ENCODE peak calls at places on chromosome 9, in ten cellular contexts. U is BJ; V is right lobe of liver; H is HFF-Myc; W is gastrocnemius medialis; N is CD4-positive, alpha-beta T cell; I is mesothelial cell of epicardium; D is GM23338; A is PC-9; Y is endothelial cell. F is an unnamed sample.

GRCh38 chr9:114286146-114286679 is 36.7 kb upstream of the ORM1 start:
- DNase-seq in U (no peak), V (peak), H (no peak), W (peak), N (no peak), I (no peak), D (no peak), A (no peak), Y (no peak), F (no peak)

GRCh38 chr9:80074439-80074838 is 502.7 kb downstream of the TLE4 start:
- DNase-seq in U (no peak), V (no peak), H (no peak), W (peak), N (no peak), I (no peak), D (no peak), A (no peak), Y (no peak), F (no peak)

GRCh38 chr9:77514886-77515711 is 133.0 kb downstream of the GNA14 start:
- DNase-seq in U (peak), V (no peak), H (peak), W (no peak), N (no peak), I (no peak), D (no peak), A (peak), Y (peak), F (no peak)

GRCh38 chr9:26833792-26834191 is 58.8 kb downstream of the CAAP1 start:
- DNase-seq in U (peak), V (no peak), H (peak), W (no peak), N (no peak), I (no peak), D (peak), A (no peak), Y (no peak), F (no peak)

GRCh38 chr9:78288214-78288892 is 8.6 kb upstream of the PSAT1 start:
- DNase-seq in U (no peak), V (no peak), H (no peak), W (no peak), N (no peak), I (no peak), D (peak), A (no peak), Y (no peak), F (no peak)

GRCh38 chr9:79945495-79945894 is 373.7 kb downstream of the TLE4 start:
- DNase-seq in U (no peak), V (no peak), H (no peak), W (no peak), N (no peak), I (no peak), D (no peak), A (no peak), Y (no peak), F (no peak)

GRCh38 chr9:71975833-71976232 is 64.4 kb downstream of the C9orf85 start:
- DNase-seq in U (no peak), V (no peak), H (no peak), W (no peak), N (no peak), I (no peak), D (no peak), A (no peak), Y (no peak), F (no peak)

GRCh38 chr9:132806723-132807421 is 71.2 kb downstream of the AK8 start:
- DNase-seq in U (no peak), V (no peak), H (no peak), W (no peak), N (no peak), I (no peak), D (peak), A (peak), Y (no peak), F (no peak)

GRCh38 chr9:109258619-109259321 is 62.1 kb downstream of the EPB41L4B start:
- DNase-seq in U (no peak), V (no peak), H (no peak), W (no peak), N (no peak), I (no peak), D (peak), A (no peak), Y (no peak), F (no peak)

GRCh38 chr9:109381011-109381729 is 60.3 kb upstream of the EPB41L4B start:
- DNase-seq in U (no peak), V (no peak), H (no peak), W (no peak), N (no peak), I (no peak), D (no peak), A (peak), Y (no peak), F (peak)

GRCh38 chr9:72428329-72428728 is 63.3 kb upstream of the ZFAND5 start:
- DNase-seq in U (peak), V (no peak), H (no peak), W (no peak), N (no peak), I (no peak), D (no peak), A (no peak), Y (no peak), F (no peak)

GRCh38 chr9:113603773-113604172 is 140.2 kb downstream of the RGS3 start:
- DNase-seq in U (no peak), V (no peak), H (no peak), W (no peak), N (no peak), I (no peak), D (no peak), A (no peak), Y (no peak), F (no peak)

GRCh38 chr9:82168585-82168984 is 180.0 kb downstream of the SPATA31D1 start:
- DNase-seq in U (no peak), V (no peak), H (no peak), W (peak), N (no peak), I (no peak), D (no peak), A (peak), Y (no peak), F (no peak)

GRCh38 chr9:36306481-36307306 is 48.4 kb upstream of the GNE start:
- DNase-seq in U (no peak), V (no peak), H (no peak), W (no peak), N (no peak), I (no peak), D (no peak), A (peak), Y (no peak), F (peak)

GRCh38 chr9:116090030-116090770 is 63.4 kb upstream of the PAPPA start:
- DNase-seq in U (no peak), V (no peak), H (no peak), W (peak), N (no peak), I (no peak), D (no peak), A (no peak), Y (no peak), F (no peak)

GRCh38 chr9:6590772-6591384 is 54.7 kb downstream of the GLDC start:
- DNase-seq in U (no peak), V (no peak), H (no peak), W (no peak), N (no peak), I (no peak), D (no peak), A (peak), Y (no peak), F (no peak)

GRCh38 chr9:34431661-34432060 is 26.7 kb downstream of the FAM219A start:
- DNase-seq in U (no peak), V (no peak), H (no peak), W (no peak), N (no peak), I (no peak), D (no peak), A (no peak), Y (no peak), F (no peak)

GRCh38 chr9:133463234-133463863 is 3.6 kb downstream of the CACFD1 start:
- DNase-seq in U (no peak), V (no peak), H (no peak), W (no peak), N (no peak), I (no peak), D (peak), A (no peak), Y (no peak), F (no peak)

GRCh38 chr9:99966001-99966400 is 59.5 kb downstream of the STX17 start:
- DNase-seq in U (no peak), V (no peak), H (no peak), W (no peak), N (no peak), I (no peak), D (no peak), A (no peak), Y (no peak), F (no peak)

GRCh38 chr9:4796988-4797956 is 4.5 kb downstream of the RCL1 start:
- DNase-seq in U (no peak), V (no peak), H (no peak), W (no peak), N (no peak), I (no peak), D (peak), A (no peak), Y (peak), F (peak)
- TF ChIP-seq CTCF in U (peak), V (peak), H (peak), W (peak), N (peak), I (peak), D (peak), A (peak), Y (peak), F (peak)

GRCh38 chr9:131393622-131394463 is at the start of gene PRRC2B:
- DNase-seq in U (no peak), V (peak), H (no peak), W (peak), N (peak), I (peak), D (peak), A (peak), Y (peak), F (peak)
- TF ChIP-seq CTCF in U (peak), V (peak), H (peak), W (peak), N (no peak), I (peak), D (peak), A (peak), Y (peak), F (peak)

GRCh38 chr9:88991066-88992030 is at the start of gene S1PR3:
- DNase-seq in U (no peak), V (peak), H (no peak), W (peak), N (no peak), I (peak), D (peak), A (no peak), Y (peak), F (peak)

GRCh38 chr9:88989961-88990570 is 1.2 kb upstream of the S1PR3 start:
- DNase-seq in U (no peak), V (no peak), H (no peak), W (no peak), N (no peak), I (no peak), D (peak), A (no peak), Y (no peak), F (no peak)

GRCh38 chr9:88988796-88989641 is 2.2 kb upstream of the S1PR3 start:
- DNase-seq in U (peak), V (no peak), H (no peak), W (no peak), N (no peak), I (no peak), D (no peak), A (peak), Y (no peak), F (peak)

GRCh38 chr9:88992556-88992955 is 1.3 kb downstream of the S1PR3 start:
- DNase-seq in U (no peak), V (no peak), H (no peak), W (no peak), N (no peak), I (no peak), D (no peak), A (no peak), Y (no peak), F (no peak)

GRCh38 chr9:88990721-88991065 is 575 bp upstream of the S1PR3 start:
- DNase-seq in U (no peak), V (no peak), H (no peak), W (no peak), N (no peak), I (no peak), D (peak), A (no peak), Y (peak), F (no peak)
- TF ChIP-seq CTCF in U (no peak), V (no peak), H (no peak), W (no peak), N (no peak), I (no peak), D (peak), A (no peak), Y (no peak), F (no peak)

DNA sequence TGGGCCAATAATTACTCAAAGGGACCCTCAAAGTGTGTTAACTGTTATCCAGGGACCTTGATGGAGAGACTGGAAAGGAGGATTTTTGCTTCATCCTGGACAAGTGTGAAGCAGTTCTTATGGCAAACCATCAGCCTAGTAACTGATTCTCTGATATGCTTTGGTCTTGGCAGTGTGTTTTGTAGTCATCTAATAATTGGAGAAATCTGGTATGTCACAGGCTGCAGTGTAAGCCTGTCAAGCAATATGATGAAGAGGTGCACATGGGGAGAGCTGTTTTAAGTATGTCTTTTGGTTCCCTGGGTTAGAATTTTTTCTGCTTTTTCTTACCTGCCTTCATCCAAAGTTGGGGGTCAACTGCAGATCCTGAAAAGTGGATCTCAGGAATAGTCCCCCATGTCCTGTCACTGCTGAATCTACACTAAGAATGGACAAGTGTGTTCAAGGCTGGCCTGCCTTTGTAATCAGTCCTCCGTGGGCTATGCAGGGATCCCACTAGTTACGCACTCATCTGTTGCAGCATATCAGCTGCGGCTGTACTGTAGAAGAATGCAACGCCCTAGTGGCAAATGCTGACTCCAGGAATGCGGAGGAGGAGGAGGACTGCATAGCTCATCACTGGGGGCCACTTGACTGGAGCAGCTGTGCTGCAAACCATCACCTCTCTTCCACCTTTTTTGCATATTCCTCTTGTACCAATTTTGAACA is 1.9 kb downstream of the SPTAN1 start:
- DNase-seq in U (peak), V (no peak), H (no peak), W (peak), N (peak), I (peak), D (peak), A (peak), Y (peak), F (peak)
- TF ChIP-seq CTCF in U (peak), V (no peak), H (no peak), W (no peak), N (no peak), I (no peak), D (peak), A (no peak), Y (no peak), F (no peak)

GRCh38 chr9:4327504-4328191 is 27.8 kb upstream of the GLIS3 start:
- DNase-seq in U (no peak), V (no peak), H (peak), W (no peak), N (no peak), I (no peak), D (peak), A (peak), Y (no peak), F (peak)
- TF ChIP-seq CTCF in U (no peak), V (no peak), H (peak), W (no peak), N (no peak), I (peak), D (peak), A (no peak), Y (peak), F (no peak)

DNA sequence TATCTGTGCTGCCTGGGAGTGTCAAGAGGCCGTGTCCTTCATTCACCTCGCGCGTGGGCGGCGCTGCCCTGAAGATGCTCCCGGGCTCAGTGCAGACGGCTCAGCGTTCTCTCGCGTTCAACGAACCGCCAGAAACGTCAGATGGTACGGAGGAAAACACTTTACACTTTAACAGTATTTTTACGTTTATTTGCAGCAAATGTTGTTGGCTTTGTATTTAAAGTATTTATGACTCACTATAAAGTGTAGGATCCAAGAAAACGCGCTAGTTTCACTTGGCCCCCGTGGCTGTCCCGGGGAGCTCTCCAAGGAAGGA is 544 bp upstream of the ERCC6L2 start:
- DNase-seq in U (no peak), V (peak), H (no peak), W (peak), N (peak), I (no peak), D (peak), A (peak), Y (peak), F (peak)
- TF ChIP-seq CTCF in U (no peak), V (no peak), H (no peak), W (no peak), N (no peak), I (no peak), D (no peak), A (no peak), Y (no peak), F (no peak)

DNA sequence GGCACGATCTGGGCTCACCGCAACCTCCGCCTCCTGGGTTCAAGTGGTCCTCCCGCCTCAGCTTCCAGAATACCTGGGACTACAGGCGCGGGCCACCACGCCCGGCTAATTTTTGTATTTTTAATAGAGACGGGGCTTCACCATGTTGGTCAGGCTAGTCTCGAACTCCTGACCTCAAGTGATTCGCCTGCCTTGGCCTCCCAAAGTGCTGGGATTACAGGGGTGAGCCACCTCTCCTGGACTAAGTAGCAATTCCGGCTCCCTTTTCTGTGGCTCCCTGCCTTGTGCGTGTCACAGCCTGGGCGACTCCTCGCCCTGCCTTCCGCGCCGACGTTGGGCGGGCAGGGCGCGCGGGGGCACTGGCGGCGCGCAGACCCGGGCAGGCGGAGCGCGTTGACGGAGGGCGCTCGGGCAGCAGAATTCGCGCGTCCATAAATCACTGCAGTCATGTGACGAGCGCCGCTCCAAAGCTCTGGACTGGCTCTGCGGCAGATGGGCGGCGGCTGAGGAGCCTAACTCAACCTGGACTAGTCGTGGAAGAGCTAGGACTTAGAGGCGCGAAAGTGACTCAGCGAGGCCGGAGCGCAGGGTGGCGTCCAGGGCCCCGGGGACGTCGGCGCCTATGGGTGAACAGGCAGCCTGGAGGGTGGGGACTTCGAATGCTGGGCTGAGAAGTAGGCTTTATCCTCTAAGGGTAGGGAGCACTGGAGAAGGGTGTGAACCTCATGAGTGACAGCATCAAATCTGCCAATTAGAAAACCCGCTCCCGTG is 1.4 kb upstream of the CIZ1 start:
- DNase-seq in U (peak), V (peak), H (peak), W (peak), N (no peak), I (no peak), D (peak), A (peak), Y (peak), F (peak)
- TF ChIP-seq CTCF in U (no peak), V (no peak), H (no peak), W (peak), N (peak), I (no peak), D (peak), A (no peak), Y (peak), F (peak)

GRCh38 chr9:136806631-136807201 is 1.0 kb upstream of the RABL6 start:
- DNase-seq in U (no peak), V (peak), H (no peak), W (no peak), N (no peak), I (no peak), D (no peak), A (no peak), Y (no peak), F (no peak)

GRCh38 chr9:136808781-136809158 is 1.0 kb downstream of the RABL6 start:
- DNase-seq in U (no peak), V (no peak), H (no peak), W (no peak), N (no peak), I (no peak), D (peak), A (no peak), Y (no peak), F (no peak)

GRCh38 chr9:136807281-136808074 is at the start of gene RABL6:
- DNase-seq in U (no peak), V (peak), H (no peak), W (peak), N (peak), I (no peak), D (peak), A (no peak), Y (peak), F (peak)

GRCh38 chr9:136806067-136806466 is 1.7 kb upstream of the RABL6 start:
- DNase-seq in U (no peak), V (peak), H (no peak), W (no peak), N (no peak), I (no peak), D (no peak), A (no peak), Y (no peak), F (no peak)

GRCh38 chr9:136808075-136808780 is 480 bp downstream of the RABL6 start:
- DNase-seq in U (no peak), V (no peak), H (no peak), W (peak), N (peak), I (no peak), D (no peak), A (no peak), Y (peak), F (peak)
- TF ChIP-seq CTCF in U (no peak), V (no peak), H (no peak), W (no peak), N (no peak), I (no peak), D (no peak), A (no peak), Y (peak), F (no peak)

DNA sequence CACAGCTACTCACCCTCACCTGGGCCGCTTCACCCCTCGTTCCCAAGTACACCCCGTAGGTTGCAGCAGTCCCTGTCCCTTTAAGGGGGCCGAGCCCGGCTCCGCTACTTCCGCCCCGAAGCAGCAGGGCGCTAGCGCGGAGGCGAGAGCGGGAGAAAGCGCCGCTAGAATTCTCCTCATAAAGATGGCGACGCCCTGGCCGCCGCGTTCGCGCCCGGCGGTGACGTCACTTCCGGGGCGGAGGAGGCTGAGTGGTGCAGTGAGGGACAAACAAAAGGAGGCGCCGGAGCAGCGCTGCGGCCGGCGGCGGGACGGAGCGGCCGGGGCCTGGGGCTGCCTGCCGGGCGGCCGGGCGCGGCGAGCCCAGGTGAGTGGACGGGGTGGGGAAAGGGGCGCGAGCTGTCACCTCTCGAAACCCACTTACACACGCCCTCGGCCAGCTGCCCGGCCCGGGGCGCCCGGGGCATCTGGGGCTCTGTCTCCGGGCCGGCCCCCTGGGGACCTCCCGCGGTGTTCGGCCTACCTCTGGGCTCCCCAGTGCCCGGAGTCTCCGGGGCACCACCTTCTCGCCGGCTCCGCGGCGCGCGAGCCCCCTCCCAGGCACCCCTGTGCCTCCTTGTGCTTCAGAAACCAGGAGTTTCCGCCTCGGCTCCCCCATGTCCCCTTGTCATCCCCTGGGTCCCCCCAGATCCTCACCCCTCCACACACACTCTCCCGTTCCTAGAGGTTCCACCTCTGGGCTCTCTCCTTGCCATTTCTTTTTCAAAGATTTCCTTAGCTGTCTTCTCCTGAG is at the start of the genes KYAT1 and LRRC8A:
- DNase-seq in U (peak), V (peak), H (peak), W (peak), N (peak), I (peak), D (peak), A (peak), Y (peak), F (peak)
- TF ChIP-seq CTCF in U (no peak), V (peak), H (no peak), W (no peak), N (no peak), I (no peak), D (no peak), A (no peak), Y (no peak), F (no peak)

F was measured in activated CD8-positive, alpha-beta T cell treated with anti-CD3 and anti-CD28 coated beads for 36 hours.